ENCODE peak calls at places on chromosomes 1 and 21, in six cellular contexts. F is fibroblast of pulmonary artery; S is CD8-positive, alpha-beta memory T cell; J is fibroblast of mammary gland; Z is SJCRH30; K is right cardiac atrium. L is an unnamed sample.

GRCh38 chr1:245155186-245156040 is 628 bp downstream of the KIF26B start:
- DNase-seq in F (peak), S (no peak), J (no peak), Z (peak), K (no peak), L (no peak)

GRCh38 chr21:17585875-17586450 is 26.7 kb downstream of the BTG3 start:
- DNase-seq in F (peak), S (peak), J (peak), Z (peak), K (no peak), L (peak)

GRCh38 chr1:203906932-203907331 is 45.5 kb downstream of the SNRPE start:
- DNase-seq in F (peak), S (no peak), J (peak), Z (peak), K (no peak), L (peak)

GRCh38 chr21:45366931-45367401 is 38.0 kb upstream of the COL18A1 start:
- DNase-seq in F (peak), S (no peak), J (peak), Z (peak), K (peak), L (peak)

GRCh38 chr1:244969355-244970235 is 105.3 kb upstream of the HNRNPU start:
- DNase-seq in F (peak), S (peak), J (peak), Z (peak), K (peak), L (peak)

GRCh38 chr1:96521994-96522760 is 199.4 kb upstream of the PTBP2 start:
- DNase-seq in F (peak), S (no peak), J (peak), Z (no peak), K (no peak), L (peak)

GRCh38 chr1:67679691-67680090 is 5.3 kb upstream of the GADD45A start:
- DNase-seq in F (no peak), S (no peak), J (peak), Z (peak), K (no peak), L (peak)

GRCh38 chr1:68955424-68955823 is 458.5 kb upstream of the DEPDC1 start:
- DNase-seq in F (no peak), S (no peak), J (peak), Z (no peak), K (no peak), L (no peak)

GRCh38 chr21:42639646-42640152 is 13.7 kb upstream of the PDE9A start:
- DNase-seq in F (no peak), S (no peak), J (no peak), Z (no peak), K (no peak), L (no peak)

GRCh38 chr21:38788275-38788911 is 17.3 kb upstream of the ETS2 start:
- DNase-seq in F (peak), S (no peak), J (no peak), Z (no peak), K (no peak), L (no peak)

GRCh38 chr1:198701250-198701649 is 62.4 kb downstream of the PTPRC start:
- DNase-seq in F (no peak), S (no peak), J (no peak), Z (no peak), K (no peak), L (no peak)

GRCh38 chr1:153608742-153609584 is 4.0 kb downstream of the S100A16 start:
- DNase-seq in F (peak), S (no peak), J (peak), Z (peak), K (peak), L (peak)

GRCh38 chr21:25735895-25736597 is 1.3 kb downstream of the GABPA start:
- DNase-seq in F (peak), S (no peak), J (peak), Z (peak), K (no peak), L (peak)

GRCh38 chr1:2956571-2956970 is 64.7 kb upstream of the ACTRT2 start:
- DNase-seq in F (no peak), S (no peak), J (no peak), Z (no peak), K (no peak), L (no peak)

GRCh38 chr1:2091611-2092604 is 41.7 kb downstream of the PRKCZ start:
- DNase-seq in F (no peak), S (peak), J (peak), Z (peak), K (peak), L (peak)

GRCh38 chr1:71023515-71023914 is 24.1 kb downstream of the PTGER3 start:
- DNase-seq in F (no peak), S (no peak), J (no peak), Z (no peak), K (no peak), L (no peak)

GRCh38 chr1:183588827-183589226 is 1.4 kb downstream of the NCF2 start:
- DNase-seq in F (no peak), S (no peak), J (no peak), Z (no peak), K (no peak), L (no peak)

GRCh38 chr1:88847618-88848017 is 43.7 kb downstream of the GTF2B start:
- DNase-seq in F (no peak), S (no peak), J (peak), Z (peak), K (no peak), L (no peak)

GRCh38 chr1:206891412-206891811 is 5.8 kb upstream of the IL24 start:
- DNase-seq in F (peak), S (no peak), J (peak), Z (no peak), K (no peak), L (no peak)

GRCh38 chr1:220924331-220924730 is 45.1 kb downstream of the HLX start:
- DNase-seq in F (no peak), S (no peak), J (peak), Z (no peak), K (no peak), L (no peak)

GRCh38 chr1:192807221-192807967 is 1.4 kb upstream of the RGS2 start:
- DNase-seq in F (peak), S (peak), J (peak), Z (peak), K (no peak), L (no peak)

GRCh38 chr1:53048960-53049573 is 12.9 kb upstream of the PODN start:
- DNase-seq in F (no peak), S (no peak), J (no peak), Z (no peak), K (no peak), L (no peak)

GRCh38 chr1:90201467-90202358 is 206.8 kb downstream of the ZNF326 start:
- DNase-seq in F (peak), S (no peak), J (peak), Z (no peak), K (no peak), L (no peak)

GRCh38 chr1:185578293-185578692 is 155.9 kb upstream of the HMCN1 start:
- DNase-seq in F (no peak), S (no peak), J (no peak), Z (no peak), K (no peak), L (no peak)

GRCh38 chr1:182380199-182380598 is 11.4 kb downstream of the GLUL start:
- DNase-seq in F (no peak), S (no peak), J (no peak), Z (no peak), K (no peak), L (no peak)
- H3K4me3 ChIP-seq in F (no peak), S (no peak), J (no peak), Z (no peak), K (no peak), L (no peak)

DNA sequence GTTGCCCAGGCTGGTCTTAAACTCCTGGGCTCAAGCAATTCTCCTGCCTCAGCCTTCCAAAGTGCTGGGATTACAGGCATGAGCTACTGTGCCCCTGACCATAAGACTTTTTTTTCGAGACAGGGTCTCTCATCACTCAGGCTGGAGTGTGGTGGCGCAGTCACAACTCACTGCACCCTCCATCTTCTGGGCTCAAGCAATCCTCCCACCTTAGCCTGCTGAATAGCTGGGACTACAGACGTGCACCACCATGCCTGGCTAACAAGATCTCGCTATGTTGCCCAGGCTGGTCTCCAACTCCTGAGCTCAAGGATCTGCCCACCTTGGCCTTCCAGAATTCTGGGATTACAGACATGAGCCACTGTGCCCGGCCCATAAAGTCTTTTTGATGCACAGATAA is 1.9 kb downstream of the C1orf56 start:
- DNase-seq in F (no peak), S (no peak), J (no peak), Z (no peak), K (no peak), L (no peak)
- H3K4me3 ChIP-seq in F (no peak), S (no peak), J (no peak), Z (no peak), K (no peak), L (no peak)

GRCh38 chr1:48955774-48956173 is 179.1 kb upstream of the BEND5 start:
- DNase-seq in F (no peak), S (no peak), J (no peak), Z (no peak), K (no peak), L (no peak)
- H3K4me3 ChIP-seq in F (no peak), S (no peak), J (no peak), Z (no peak), K (no peak), L (no peak)

GRCh38 chr1:111503585-111504060 is at the start of the genes ADORA3 and TMIGD3:
- DNase-seq in F (no peak), S (no peak), J (no peak), Z (no peak), K (no peak), L (no peak)
- H3K4me3 ChIP-seq in F (no peak), S (no peak), J (no peak), Z (no peak), K (no peak), L (no peak)

GRCh38 chr1:201503397-201504176 is 3.3 kb downstream of the CSRP1 start:
- DNase-seq in F (peak), S (no peak), J (peak), Z (peak), K (peak), L (peak)
- H3K4me3 ChIP-seq in F (peak), S (no peak), J (no peak), Z (no peak), K (no peak), L (peak)

GRCh38 chr21:36156815-36157670 is at the start of gene DOP1B:
- DNase-seq in F (no peak), S (no peak), J (no peak), Z (peak), K (peak), L (no peak)
- H3K4me3 ChIP-seq in F (peak), S (peak), J (peak), Z (peak), K (peak), L (peak)

GRCh38 chr1:33337994-33338494 is 17.1 kb upstream of the A3GALT2 start:
- DNase-seq in F (peak), S (no peak), J (peak), Z (no peak), K (no peak), L (no peak)

GRCh38 chr1:33342041-33342723 is 21.3 kb upstream of the A3GALT2 start:
- DNase-seq in F (peak), S (no peak), J (peak), Z (peak), K (peak), L (peak)

GRCh38 chr1:33341190-33341589 is 20.3 kb upstream of the A3GALT2 start:
- DNase-seq in F (no peak), S (no peak), J (peak), Z (no peak), K (no peak), L (no peak)

GRCh38 chr1:33338495-33339211 is 17.8 kb upstream of the A3GALT2 start:
- DNase-seq in F (peak), S (no peak), J (peak), Z (no peak), K (peak), L (peak)

GRCh38 chr1:33339413-33339812 is 18.5 kb upstream of the A3GALT2 start:
- DNase-seq in F (no peak), S (no peak), J (peak), Z (no peak), K (peak), L (no peak)
- H3K4me3 ChIP-seq in F (peak), S (no peak), J (no peak), Z (no peak), K (no peak), L (no peak)

L was measured in brain microvascular endothelial cell.